ENCODE peak calls at places on chromosomes 13 and 19, in eight cellular contexts. E, X, F, D, Y, Z, K and C are unnamed samples.

GRCh38 chr19:18418725-18419194 is 438 bp upstream of the SSBP4 start:
- DNase-seq in E (no peak), K (no peak), X (no peak), D (peak; percentile 60), Y (peak; percentile 64), F (no peak), Z (no peak), C (no peak)

GRCh38 chr19:5585461-5586299 is 17.9 kb upstream of the TINCR start:
- DNase-seq in Y (no peak), E (peak; percentile 54), K (peak; percentile 20), X (no peak), Z (no peak), F (peak; percentile 70), D (no peak), C (peak; percentile 29)

GRCh38 chr13:72163671-72164070 is 296.7 kb upstream of the DACH1 start:
- DNase-seq in F (no peak), Y (no peak), E (no peak), D (no peak), Z (no peak), K (no peak), X (no peak), C (no peak)

GRCh38 chr13:19573072-19573716 is 11.9 kb upstream of the TPTE2 start:
- DNase-seq in D (no peak), X (no peak), K (no peak), E (no peak), Y (no peak), Z (no peak), F (no peak), C (no peak)

GRCh38 chr13:90305796-90306195 is 1041.7 kb upstream of the MIR17HG start:
- DNase-seq in E (no peak), F (no peak), X (no peak), K (no peak), Y (no peak), Z (no peak), D (no peak), C (no peak)

GRCh38 chr19:664913-665443 is 2.0 kb upstream of the RNF126 start:
- DNase-seq in Z (peak; percentile 86), X (peak; percentile 83), F (peak; percentile 88), Y (peak; percentile 87), E (peak; percentile 83), D (peak; percentile 89), K (peak; percentile 67), C (peak; percentile 74)

GRCh38 chr13:97826421-97826965 is 127.0 kb upstream of the IPO5 start:
- DNase-seq in F (no peak), K (no peak), Z (no peak), Y (no peak), D (no peak), E (no peak), X (no peak), C (no peak)

GRCh38 chr13:43298799-43299198 is 275.4 kb downstream of the DNAJC15 start:
- DNase-seq in X (no peak), Z (no peak), Y (no peak), F (no peak), D (no peak), E (no peak), K (no peak), C (no peak)

GRCh38 chr13:108156749-108157148 is 58.6 kb downstream of the LIG4 start:
- DNase-seq in D (no peak), X (no peak), Z (no peak), F (no peak), E (no peak), Y (no peak), K (no peak), C (no peak)
- TF ChIP-seq CTCF in D (no peak), X (no peak), Z (no peak), F (no peak), E (no peak), Y (no peak), K (no peak), C (no peak)

GRCh38 chr19:53978975-53979801 is 12.2 kb upstream of the CACNG6 start:
- DNase-seq in E (no peak), Y (no peak), Z (no peak), X (no peak), K (no peak), F (no peak), D (no peak), C (no peak)

GRCh38 chr19:53980553-53981407 is 10.7 kb upstream of the CACNG6 start:
- DNase-seq in K (no peak), D (peak; percentile 32), Z (no peak), X (no peak), F (no peak), E (no peak), Y (no peak), C (no peak)

GRCh38 chr19:53981408-53981998 is 9.9 kb upstream of the CACNG6 start:
- DNase-seq in Z (no peak), D (no peak), K (no peak), F (no peak), X (no peak), Y (no peak), E (no peak), C (no peak)

GRCh38 chr19:53977429-53977990 is 13.9 kb upstream of the CACNG6 start:
- DNase-seq in K (peak; percentile 59), D (peak; percentile 90), Y (peak; percentile 41), E (peak; percentile 68), F (peak; percentile 73), X (peak; percentile 87), Z (peak; percentile 44), C (peak; percentile 78)

GRCh38 chr19:53977991-53978731 is 13.3 kb upstream of the CACNG6 start:
- DNase-seq in Z (peak; percentile 72), K (no peak), D (peak; percentile 26), E (no peak), F (peak; percentile 10), X (peak; percentile 25), Y (no peak), C (peak; percentile 46)
- H3K4me3 ChIP-seq in Z (peak overlapping the region; percentile 28), K (peak overlapping the region; percentile 27), D (no peak overlapping the region), E (peak overlapping the region; percentile 60), F (no peak overlapping the region), X (no peak overlapping the region), Y (no peak overlapping the region), C (no peak overlapping the region)

GRCh38 chr13:21522130-21522529 is 63.0 kb upstream of the ZDHHC20 start:
- DNase-seq in D (no peak), F (no peak), Z (no peak), K (no peak), E (no peak), Y (no peak), X (no peak), C (no peak)
- H3K4me1 ChIP-seq in D (peaks cover under 1% of the 10 kb centered on the region), F (no peaks in the 10 kb centered on the region), Z (no peaks in the 10 kb centered on the region), K (no peaks in the 10 kb centered on the region), E (no peaks in the 10 kb centered on the region), Y (no peaks in the 10 kb centered on the region), X (no peaks in the 10 kb centered on the region), C (no peaks in the 10 kb centered on the region)

GRCh38 chr13:59691501-59692066 is 472.1 kb downstream of the DIAPH3 start:
- DNase-seq in Y (no peak), X (no peak), K (no peak), E (no peak), Z (no peak), F (no peak), D (no peak), C (no peak)

GRCh38 chr13:59690857-59691500 is 472.7 kb downstream of the DIAPH3 start:
- DNase-seq in Y (no peak), F (no peak), D (no peak), K (no peak), X (no peak), Z (no peak), E (no peak), C (no peak)

GRCh38 chr13:59689057-59689456 is 474.7 kb downstream of the DIAPH3 start:
- DNase-seq in Y (no peak), X (no peak), D (no peak), Z (no peak), F (no peak), E (no peak), K (no peak), C (no peak)

GRCh38 chr13:59684105-59684504 is 479.6 kb downstream of the DIAPH3 start:
- DNase-seq in Z (no peak), Y (no peak), X (no peak), F (no peak), E (no peak), D (no peak), K (no peak), C (no peak)

DNA sequence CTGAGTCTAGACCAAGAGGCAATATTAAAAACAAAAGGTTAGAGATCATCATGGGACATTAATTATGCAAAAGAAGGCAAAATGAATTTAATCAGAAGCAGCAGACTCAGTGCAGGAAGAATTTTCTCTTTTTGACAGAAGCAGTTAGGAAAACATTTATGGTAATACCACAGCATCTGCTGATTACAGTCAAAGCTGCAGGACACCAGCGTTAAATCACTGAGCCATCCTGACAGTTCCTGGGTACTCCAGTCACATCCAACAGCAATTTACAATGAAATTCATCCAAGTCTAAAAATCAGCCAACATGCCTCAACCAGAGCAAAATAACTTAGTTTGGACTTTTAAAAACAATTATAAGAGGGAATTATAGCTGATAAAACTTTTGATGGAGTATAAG is 476.7 kb downstream of the DIAPH3 start:
- DNase-seq in F (no peak), D (no peak), Y (no peak), Z (no peak), X (no peak), E (no peak), K (no peak), C (no peak)
- TF ChIP-seq CTCF in F (no peak), D (no peak), Y (no peak), Z (no peak), X (no peak), E (no peak), K (no peak), C (no peak)

GRCh38 chr13:113859311-113860050 is 4.4 kb downstream of the GAS6 start:
- DNase-seq in E (peak; percentile 39), Z (no peak), D (no peak), X (no peak), Y (peak; percentile 24), K (no peak), F (peak; percentile 0), C (no peak)
- H3K4me3 ChIP-seq in E (no peak overlapping the region), Z (no peak overlapping the region), D (no peak overlapping the region), X (no peak overlapping the region), Y (no peak overlapping the region), K (no peak overlapping the region), F (no peak overlapping the region), C (no peak overlapping the region)

DNA sequence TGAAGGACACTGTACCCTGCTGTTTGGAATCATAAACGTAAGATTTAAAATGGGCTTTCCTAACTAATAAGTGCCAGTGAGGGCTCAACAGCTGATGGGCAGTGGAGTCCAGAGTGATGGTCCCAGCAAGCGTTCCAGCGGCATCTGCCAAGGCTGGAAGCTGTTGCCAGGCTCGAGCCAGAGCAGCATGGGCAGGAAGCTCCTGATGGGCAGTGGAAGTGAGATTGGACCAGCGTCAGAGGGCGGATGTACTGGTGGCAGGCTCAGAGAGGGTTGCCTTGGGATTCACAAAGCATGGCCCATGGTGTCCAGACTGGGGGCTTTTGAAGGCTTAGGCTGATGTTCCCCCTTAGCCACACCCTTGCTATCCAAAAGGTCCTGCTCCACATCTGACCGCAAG is 30.2 kb downstream of the COL4A2 start:
- DNase-seq in F (no peak), Y (no peak), Z (no peak), E (no peak), D (no peak), X (no peak), K (no peak), C (no peak)
- H3K4me1 ChIP-seq in F (no peaks in the 10 kb centered on the region), Y (peaks cover 28% of the 10 kb centered on the region), Z (peaks cover 88% of the 10 kb centered on the region), E (peaks cover 22% of the 10 kb centered on the region), D (peaks cover 5% of the 10 kb centered on the region), X (peaks cover 3% of the 10 kb centered on the region), K (peaks cover 41% of the 10 kb centered on the region), C (no peaks in the 10 kb centered on the region)

GRCh38 chr19:49417090-49417489 is 6.2 kb downstream of the PTH2 start:
- DNase-seq in X (no peak), K (no peak), E (no peak), D (no peak), F (no peak), Z (no peak), Y (no peak), C (no peak)
- TF ChIP-seq CTCF in X (no peak), K (no peak), E (no peak), D (no peak), F (no peak), Z (no peak), Y (no peak), C (no peak)